ENCODE peak calls at places on chromosomes 13 and 19, in seven cellular contexts. P, J, K, U, B, D and N are unnamed samples.

GRCh38 chr19:40806385-40807146 is 7.6 kb downstream of the EGLN2 start:
- DNase-seq in P (peak), J (peak), K (peak), U (peak), B (peak), D (peak), N (peak)

GRCh38 chr13:33312150-33312908 is 26.8 kb upstream of the STARD13 start:
- DNase-seq in P (no peak), J (no peak), K (no peak), U (no peak), B (no peak), D (peak), N (no peak)

GRCh38 chr13:41590643-41591042 is 133.3 kb downstream of the RGCC start:
- DNase-seq in P (no peak), J (no peak), K (no peak), U (no peak), B (no peak), D (no peak), N (no peak)

GRCh38 chr13:102710261-102710679 is 15.4 kb upstream of the METTL21C start:
- DNase-seq in P (no peak), J (peak), K (no peak), U (peak), B (no peak), D (no peak), N (no peak)

GRCh38 chr13:24292476-24292875 is 16.9 kb upstream of the C1QTNF9 start:
- DNase-seq in P (no peak), J (no peak), K (no peak), U (no peak), B (no peak), D (no peak), N (no peak)

GRCh38 chr13:20624213-20624612 is 57.3 kb downstream of the IFT88 start:
- DNase-seq in P (no peak), J (no peak), K (no peak), U (no peak), B (no peak), D (no peak), N (no peak)

GRCh38 chr13:28805193-28805819 is 14.8 kb upstream of the MTUS2 start:
- DNase-seq in P (peak), J (no peak), K (no peak), U (peak), B (no peak), D (peak), N (no peak)

GRCh38 chr19:15305582-15306334 is 26.6 kb downstream of the BRD4 start:
- DNase-seq in P (no peak), J (no peak), K (no peak), U (no peak), B (no peak), D (no peak), N (no peak)

GRCh38 chr13:32246468-32246867 is 68.7 kb downstream of the ZAR1L start:
- DNase-seq in P (peak), J (no peak), K (no peak), U (peak), B (peak), D (peak), N (peak)

GRCh38 chr19:778910-779653 is 18.2 kb upstream of the PTBP1 start:
- DNase-seq in P (peak), J (peak), K (no peak), U (no peak), B (no peak), D (peak), N (peak)

GRCh38 chr13:53249236-53249635 is 220.6 kb downstream of the OLFM4 start:
- DNase-seq in P (no peak), J (no peak), K (no peak), U (no peak), B (no peak), D (no peak), N (no peak)

GRCh38 chr19:33766623-33767022 is 30.0 kb upstream of the KCTD15 start:
- DNase-seq in P (no peak), J (no peak), K (no peak), U (no peak), B (no peak), D (no peak), N (no peak)

GRCh38 chr13:24827799-24828198 is 63.8 kb downstream of the RNF17 start:
- DNase-seq in P (no peak), J (no peak), K (no peak), U (no peak), B (no peak), D (no peak), N (no peak)

GRCh38 chr19:13082192-13083007 is 20.3 kb downstream of the LYL1 start:
- DNase-seq in P (peak), J (no peak), K (no peak), U (peak), B (no peak), D (peak), N (no peak)

GRCh38 chr19:12840091-12841079 is 2.1 kb downstream of the MAST1 start:
- DNase-seq in P (no peak), J (peak), K (peak), U (peak), B (peak), D (peak), N (peak)

GRCh38 chr19:13408889-13409518 is 97.3 kb downstream of the CACNA1A start:
- DNase-seq in P (no peak), J (no peak), K (no peak), U (no peak), B (no peak), D (no peak), N (no peak)

GRCh38 chr13:109789262-109789661 is 2.9 kb upstream of the IRS2 start:
- DNase-seq in P (no peak), J (no peak), K (no peak), U (no peak), B (no peak), D (no peak), N (no peak)

GRCh38 chr13:50378513-50378970 is 363.3 kb downstream of the KCNRG start:
- DNase-seq in P (no peak), J (no peak), K (no peak), U (no peak), B (no peak), D (no peak), N (no peak)

GRCh38 chr13:24362435-24362951 is 53.1 kb downstream of the C1QTNF9 start:
- DNase-seq in P (no peak), J (no peak), K (no peak), U (no peak), B (no peak), D (no peak), N (no peak)

GRCh38 chr13:31056650-31057275 is 104.9 kb downstream of the HSPH1 start:
- DNase-seq in P (no peak), J (no peak), K (no peak), U (no peak), B (no peak), D (peak), N (peak)

GRCh38 chr19:28596561-28597071 is 616.3 kb downstream of the UQCRFS1 start:
- DNase-seq in P (no peak), J (no peak), K (no peak), U (no peak), B (no peak), D (no peak), N (no peak)

GRCh38 chr19:18520848-18521691 is 800 bp downstream of the ELL start:
- DNase-seq in P (peak), J (no peak), K (peak), U (peak), B (no peak), D (no peak), N (no peak)

GRCh38 chr19:30046522-30046921 is 104.5 kb downstream of the URI1 start:
- DNase-seq in P (no peak), J (no peak), K (no peak), U (no peak), B (no peak), D (no peak), N (no peak)

GRCh38 chr19:10228925-10229324 is 2.2 kb downstream of the S1PR2 start:
- DNase-seq in P (no peak), J (no peak), K (no peak), U (peak), B (no peak), D (peak), N (no peak)

GRCh38 chr19:42115219-42115618 is 17.0 kb downstream of the POU2F2 start:
- DNase-seq in P (no peak), J (no peak), K (no peak), U (peak), B (no peak), D (peak), N (no peak)

GRCh38 chr19:48290341-48290922 is 20.6 kb downstream of the ZNF114 start:
- DNase-seq in P (peak), J (no peak), K (no peak), U (peak), B (no peak), D (peak), N (no peak)
- H3K4me3 ChIP-seq in P (peak), J (peak), K (no peak), U (peak), B (peak), D (peak), N (peak)

GRCh38 chr19:3046621-3047306 is 15.5 kb downstream of the TLE5 start:
- DNase-seq in P (no peak), J (no peak), K (no peak), U (peak), B (peak), D (peak), N (no peak)
- H3K4me3 ChIP-seq in P (peak), J (peak), K (no peak), U (peak), B (peak), D (no peak), N (no peak)

GRCh38 chr19:49814010-49814409 is 918 bp upstream of the FUZ start:
- DNase-seq in P (no peak), J (no peak), K (no peak), U (no peak), B (no peak), D (no peak), N (no peak)
- H3K4me3 ChIP-seq in P (no peak), J (peak), K (no peak), U (peak), B (peak), D (no peak), N (no peak)

DNA sequence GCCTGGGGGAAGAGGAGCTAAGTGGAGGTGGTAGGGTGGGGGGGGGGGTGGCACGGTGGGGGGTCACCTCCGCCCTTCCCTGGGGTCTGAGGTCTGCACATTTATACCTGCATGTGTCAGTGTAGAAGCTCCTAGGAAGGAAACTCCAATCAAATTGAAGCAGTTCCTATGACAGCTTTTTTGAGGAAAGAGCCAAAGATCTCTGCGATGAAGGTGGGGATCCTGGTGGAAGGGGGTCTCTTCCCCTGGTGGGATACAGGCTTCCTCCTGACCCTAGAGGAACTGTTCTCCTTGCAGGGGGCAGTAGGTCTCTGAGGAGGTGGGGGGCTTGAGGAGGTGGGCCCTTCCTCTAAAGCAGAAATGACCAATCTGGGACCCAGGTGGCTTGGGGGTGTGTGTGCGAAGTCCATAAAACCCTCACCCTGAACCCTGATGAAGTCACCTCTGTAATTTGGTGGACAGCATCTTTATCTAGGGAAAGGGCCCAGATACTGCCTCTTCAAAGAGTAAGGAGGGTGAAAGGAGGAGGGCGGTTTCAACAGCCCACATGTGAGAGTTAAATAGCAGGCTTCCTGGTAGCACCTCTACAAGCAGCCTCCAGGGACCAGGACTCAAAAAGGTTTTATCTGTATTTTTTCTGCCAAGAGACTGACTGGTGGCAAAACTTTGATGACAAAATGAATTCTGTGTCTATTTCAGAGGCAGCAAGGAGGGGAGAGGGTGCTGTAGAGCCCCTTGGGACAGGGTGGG is 12.9 kb downstream of the RANBP3 start:
- DNase-seq in P (no peak), J (no peak), K (no peak), U (no peak), B (no peak), D (no peak), N (no peak)
- H3K4me3 ChIP-seq in P (no peak), J (no peak), K (no peak), U (no peak), B (no peak), D (no peak), N (no peak)